ENCODE peak calls at places on chromosome 22, in eight cellular contexts. L is T-helper 17 cell; U is foreskin fibroblast; G is omental fat pad; H is stimulated activated CD8-positive, alpha-beta memory T cell treated with anti-CD3 and anti-CD28 coated beads, Interleukin-4, amount 100 ng/mL, for 1 hour; W is SK-MEL-5; X is RCC 7860; C is activated naive CD4-positive, alpha-beta T cell. Y is an unnamed sample.

GRCh38 chr22:30650508-30651116 is 15.0 kb downstream of the SLC35E4 start:
- DNase-seq in W (no peak), C (no peak), H (no peak), G (no peak), L (no peak), X (no peak), U (no peak), Y (no peak)

GRCh38 chr22:44887941-44888366 is 121.9 kb downstream of the PHF21B start:
- DNase-seq in H (no peak), L (no peak), G (no peak), W (no peak), X (no peak), U (no peak), C (no peak), Y (no peak)

GRCh38 chr22:43976861-43977795 is 21.9 kb downstream of the SAMM50 start:
- DNase-seq in C (no peak), U (no peak), H (no peak), G (no peak), L (no peak), X (no peak), W (no peak), Y (no peak)

GRCh38 chr22:22802346-22802970 is 85.2 kb upstream of the IGLL5 start:
- DNase-seq in L (peak), X (no peak), C (peak), W (peak), U (no peak), H (no peak), G (no peak), Y (no peak)

GRCh38 chr22:17563936-17564391 is 666 bp downstream of the SLC25A18 start:
- DNase-seq in W (no peak), X (no peak), G (no peak), L (no peak), U (peak), C (no peak), H (no peak), Y (no peak)

GRCh38 chr22:45460288-45461109 is 42.2 kb upstream of the FBLN1 start:
- DNase-seq in U (peak), X (no peak), H (no peak), L (no peak), G (no peak), W (no peak), C (no peak), Y (no peak)

GRCh38 chr22:44884968-44885805 is 124.6 kb downstream of the PHF21B start:
- DNase-seq in C (no peak), U (no peak), H (no peak), W (no peak), G (no peak), L (no peak), X (peak), Y (peak)

GRCh38 chr22:48262596-48263430 is 1500.4 kb downstream of the TBC1D22A start:
- DNase-seq in C (no peak), G (no peak), X (no peak), U (no peak), H (no peak), L (no peak), W (no peak), Y (no peak)

GRCh38 chr22:40889116-40889515 is 27.2 kb upstream of the DNAJB7 start:
- DNase-seq in W (no peak), X (no peak), L (no peak), G (no peak), H (no peak), C (no peak), U (no peak), Y (no peak)

GRCh38 chr22:45717787-45718186 is 46.2 kb downstream of the ATXN10 start:
- DNase-seq in U (no peak), W (no peak), X (peak), L (no peak), C (no peak), G (no peak), H (no peak), Y (no peak)

GRCh38 chr22:36220457-36220921 is 18.8 kb downstream of the APOL2 start:
- DNase-seq in C (no peak), G (no peak), H (no peak), U (no peak), X (peak), L (no peak), W (peak), Y (peak)

GRCh38 chr22:24588370-24588755 is 4.5 kb downstream of the LRRC75B start:
- DNase-seq in C (no peak), H (no peak), W (peak), G (no peak), L (no peak), X (no peak), U (no peak), Y (no peak)

GRCh38 chr22:30115705-30116104 is 35.4 kb downstream of the HORMAD2 start:
- DNase-seq in L (no peak), W (peak), C (no peak), H (no peak), G (no peak), U (no peak), X (peak), Y (no peak)

GRCh38 chr22:24424001-24424900 is 3.1 kb upstream of the ADORA2A start:
- DNase-seq in C (peak), W (no peak), X (no peak), L (no peak), U (no peak), H (no peak), G (no peak), Y (no peak)

GRCh38 chr22:36930041-36930935 is 16.9 kb downstream of the CSF2RB start:
- DNase-seq in H (no peak), W (no peak), X (no peak), L (no peak), U (no peak), G (no peak), C (no peak), Y (no peak)

GRCh38 chr22:50443202-50443601 is 31.6 kb downstream of the SBF1 start:
- DNase-seq in C (no peak), L (no peak), U (no peak), G (no peak), H (no peak), W (no peak), X (no peak), Y (no peak)

GRCh38 chr22:24156146-24156914 is 25.0 kb upstream of the SUSD2 start:
- DNase-seq in H (no peak), X (no peak), U (peak), W (no peak), L (peak), C (peak), G (no peak), Y (peak)

GRCh38 chr22:44721206-44721605 is 19.2 kb downstream of the PRR5 start:
- DNase-seq in U (no peak), H (no peak), X (no peak), C (no peak), L (no peak), G (no peak), W (peak), Y (no peak)

GRCh38 chr22:23033116-23033905 is 37.0 kb upstream of the GNAZ start:
- DNase-seq in L (no peak), U (no peak), G (no peak), W (no peak), C (no peak), X (no peak), H (no peak), Y (no peak)

GRCh38 chr22:40418366-40419201 is 48.2 kb downstream of the SGSM3 start:
- DNase-seq in H (no peak), W (no peak), G (no peak), X (no peak), L (no peak), U (no peak), C (no peak), Y (peak)

GRCh38 chr22:40645579-40646197 is 9.2 kb upstream of the MRTFA start:
- DNase-seq in C (no peak), U (no peak), H (no peak), X (no peak), W (no peak), G (no peak), L (no peak), Y (no peak)

GRCh38 chr22:42957958-42958357 is 57.0 kb downstream of the PACSIN2 start:
- DNase-seq in C (no peak), W (no peak), X (no peak), H (no peak), U (no peak), G (no peak), L (no peak), Y (no peak)

GRCh38 chr22:29359469-29359868 is 28.9 kb downstream of the AP1B1 start:
- DNase-seq in U (peak), X (peak), H (no peak), C (no peak), G (no peak), W (peak), L (no peak), Y (peak)

GRCh38 chr22:43205748-43206514 is 19.0 kb upstream of the TTLL12 start:
- DNase-seq in G (no peak), U (no peak), W (no peak), C (no peak), X (no peak), L (no peak), H (no peak), Y (no peak)

GRCh38 chr22:16824718-16825687 is at the start of gene XKR3:
- DNase-seq in U (no peak), L (no peak), X (no peak), C (no peak), W (peak), G (no peak), H (no peak), Y (no peak)

GRCh38 chr22:32355760-32356159 is 1.9 kb upstream of the RFPL3 start:
- DNase-seq in X (no peak), H (no peak), C (no peak), G (no peak), W (peak), L (no peak), U (no peak), Y (no peak)

GRCh38 chr22:20137671-20138416 is 6.2 kb downstream of the ZDHHC8 start:
- DNase-seq in C (no peak), H (no peak), G (no peak), U (no peak), L (no peak), X (no peak), W (no peak), Y (no peak)

GRCh38 chr22:50656122-50657070 is 16.2 kb upstream of the SHANK3 start:
- DNase-seq in H (no peak), W (no peak), L (no peak), C (no peak), X (peak), U (peak), G (no peak), Y (no peak)

GRCh38 chr22:21791635-21792625 is 56.3 kb upstream of the YPEL1 start:
- DNase-seq in C (no peak), U (no peak), H (no peak), W (no peak), L (no peak), G (no peak), X (no peak), Y (no peak)

GRCh38 chr22:30572840-30573593 is 1.4 kb downstream of the GAL3ST1 start:
- DNase-seq in C (no peak), L (no peak), X (peak), U (no peak), G (no peak), W (peak), H (no peak), Y (no peak)

GRCh38 chr22:48738204-48738980 is 1089.3 kb downstream of the BRD1 start:
- DNase-seq in W (no peak), U (no peak), X (no peak), H (no peak), L (no peak), C (no peak), G (no peak), Y (no peak)

GRCh38 chr22:33803371-33803770 is 116.9 kb downstream of the LARGE1 start:
- DNase-seq in L (no peak), H (no peak), X (peak), W (peak), C (no peak), U (no peak), G (no peak), Y (no peak)

GRCh38 chr22:29747832-29748231 is 19.0 kb downstream of the ZMAT5 start:
- DNase-seq in W (no peak), L (no peak), U (no peak), H (no peak), X (no peak), G (no peak), C (no peak), Y (no peak)

Y was measured in SHP77.